ENCODE peak calls at places on chromosomes 12 and 14, in nine cellular contexts. P, D, I, Q, O, E, N, T and A are unnamed samples.

GRCh38 chr12:645563-646071 is 17.6 kb downstream of the NINJ2 start:
- DNase-seq in D (peak), P (no peak), N (no peak), T (no peak), I (peak), O (peak), Q (peak), E (no peak), A (no peak)

GRCh38 chr12:10227648-10228047 is 15.0 kb downstream of the GABARAPL1 start:
- DNase-seq in D (no peak), P (no peak), T (no peak), E (no peak), O (no peak), N (no peak), Q (no peak), I (no peak), A (no peak)

GRCh38 chr14:41548666-41549065 is 58.0 kb upstream of the LRFN5 start:
- DNase-seq in D (no peak), N (no peak), I (no peak), P (no peak), Q (no peak), T (no peak), O (no peak), E (no peak), A (no peak)

GRCh38 chr12:56833780-56834179 is 70.7 kb downstream of the HSD17B6 start:
- DNase-seq in Q (no peak), I (no peak), N (no peak), P (no peak), E (no peak), D (no peak), T (no peak), O (no peak), A (no peak)

GRCh38 chr14:32363761-32364160 is 34.7 kb downstream of the AKAP6 start:
- DNase-seq in Q (no peak), N (no peak), E (no peak), I (no peak), O (no peak), D (no peak), P (no peak), T (no peak), A (no peak)

GRCh38 chr14:96739511-96739910 is 57.7 kb upstream of the VRK1 start:
- DNase-seq in E (no peak), N (no peak), D (no peak), P (no peak), I (no peak), Q (no peak), O (no peak), T (peak), A (no peak)

GRCh38 chr12:45503887-45504286 is 225.6 kb upstream of the ARID2 start:
- DNase-seq in T (no peak), P (no peak), I (no peak), Q (no peak), D (no peak), O (no peak), N (no peak), E (no peak), A (no peak)

GRCh38 chr14:81811705-81812269 is 278.1 kb upstream of the SEL1L start:
- DNase-seq in N (no peak), E (no peak), I (no peak), Q (no peak), D (no peak), P (no peak), T (no peak), O (no peak), A (no peak)

GRCh38 chr14:60485600-60486251 is at the start of gene C14orf39:
- DNase-seq in I (no peak), Q (no peak), O (no peak), N (no peak), T (peak), E (peak), P (no peak), D (no peak), A (no peak)

GRCh38 chr12:79373896-79374499 is 316.8 kb downstream of the PAWR start:
- DNase-seq in O (no peak), Q (no peak), T (peak), N (no peak), P (no peak), E (peak), D (no peak), I (peak), A (no peak)

GRCh38 chr12:53427905-53428594 is 4.4 kb downstream of the AMHR2 start:
- DNase-seq in Q (no peak), D (no peak), I (peak), N (no peak), T (no peak), E (no peak), O (no peak), P (no peak), A (no peak)

GRCh38 chr12:31929140-31929526 is 30.1 kb upstream of the RESF1 start:
- DNase-seq in P (no peak), O (no peak), N (no peak), D (no peak), T (no peak), Q (no peak), I (no peak), E (no peak), A (no peak)

GRCh38 chr14:66464261-66464660 is 21.9 kb upstream of the CCDC196 start:
- DNase-seq in P (no peak), O (no peak), T (no peak), D (no peak), Q (no peak), E (no peak), N (no peak), I (no peak), A (no peak)

GRCh38 chr12:47804177-47804576 is 15.5 kb downstream of the HDAC7 start:
- DNase-seq in T (no peak), N (no peak), I (no peak), Q (no peak), P (no peak), E (no peak), O (no peak), D (no peak), A (no peak)

GRCh38 chr12:38713294-38713693 is 192.1 kb downstream of the CPNE8 start:
- DNase-seq in Q (no peak), N (no peak), P (no peak), E (no peak), O (no peak), D (no peak), T (no peak), I (no peak), A (no peak)

GRCh38 chr12:79834712-79835376 is 100.1 kb downstream of the PPP1R12A start:
- DNase-seq in I (no peak), O (no peak), E (no peak), Q (no peak), T (no peak), N (no peak), D (no peak), P (no peak), A (no peak)

GRCh38 chr12:7146228-7146627 is 16.1 kb downstream of the CLSTN3 start:
- DNase-seq in D (no peak), E (no peak), I (no peak), Q (no peak), P (no peak), O (no peak), T (no peak), N (no peak), A (no peak)

GRCh38 chr14:36313898-36314297 is 6.5 kb downstream of the MBIP start:
- DNase-seq in I (no peak), T (no peak), O (no peak), D (no peak), P (no peak), Q (no peak), E (no peak), N (no peak), A (no peak)
- TF ChIP-seq CTCF in I (no peak), T (peak), O (no peak), D (no peak), P (no peak), Q (no peak), E (no peak), N (no peak), A (no peak)

DNA sequence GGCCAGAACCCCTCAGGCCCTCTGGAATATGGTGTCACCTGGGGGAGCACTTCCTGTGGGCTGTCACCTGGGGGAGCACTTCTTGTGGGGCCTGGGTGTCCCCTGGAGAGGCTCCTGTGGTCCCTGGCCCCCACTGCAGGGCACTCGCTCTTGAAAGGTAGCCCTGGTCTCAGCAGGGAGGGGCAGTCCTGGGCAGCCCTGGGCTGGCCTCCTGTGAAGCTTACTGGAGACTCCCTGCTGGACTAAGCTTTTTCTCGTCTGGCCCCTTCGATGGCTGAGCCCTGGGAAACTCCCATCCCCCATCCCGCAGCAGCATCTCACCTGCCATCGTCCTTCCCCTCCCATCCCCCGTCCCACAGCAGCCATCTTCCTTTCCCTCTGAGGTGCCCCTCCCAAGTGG is 17.7 kb downstream of the FBRSL1 start:
- DNase-seq in O (no peak), N (no peak), I (no peak), P (no peak), T (no peak), D (no peak), Q (no peak), E (no peak), A (no peak)
- TF ChIP-seq CTCF in O (no peak), N (no peak), I (peak), P (no peak), T (peak), D (no peak), Q (no peak), E (peak), A (no peak)

DNA sequence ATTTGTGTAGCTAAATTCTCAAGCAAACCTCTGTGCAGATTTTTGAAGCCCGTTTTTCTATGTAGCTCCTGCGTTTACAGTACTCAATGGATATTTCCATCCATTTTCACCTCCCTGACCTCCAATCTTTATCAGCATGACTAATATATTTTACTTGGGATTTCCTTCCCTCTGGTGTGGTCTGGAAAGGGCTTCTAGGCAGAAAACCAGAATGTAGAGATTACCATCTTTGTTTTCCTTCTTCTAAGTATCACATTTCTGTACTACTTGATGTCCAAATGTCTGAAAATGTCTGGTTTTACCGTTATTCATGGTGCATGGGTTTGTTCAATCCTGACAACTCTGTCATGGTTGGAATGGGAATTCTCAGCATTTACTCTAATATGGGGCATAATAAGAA is 907.6 kb upstream of the FLRT2 start:
- DNase-seq in P (no peak), N (no peak), O (no peak), D (no peak), Q (no peak), T (no peak), I (peak), E (no peak), A (no peak)
- TF ChIP-seq CTCF in P (no peak), N (no peak), O (no peak), D (no peak), Q (no peak), T (no peak), I (no peak), E (no peak), A (no peak)

DNA sequence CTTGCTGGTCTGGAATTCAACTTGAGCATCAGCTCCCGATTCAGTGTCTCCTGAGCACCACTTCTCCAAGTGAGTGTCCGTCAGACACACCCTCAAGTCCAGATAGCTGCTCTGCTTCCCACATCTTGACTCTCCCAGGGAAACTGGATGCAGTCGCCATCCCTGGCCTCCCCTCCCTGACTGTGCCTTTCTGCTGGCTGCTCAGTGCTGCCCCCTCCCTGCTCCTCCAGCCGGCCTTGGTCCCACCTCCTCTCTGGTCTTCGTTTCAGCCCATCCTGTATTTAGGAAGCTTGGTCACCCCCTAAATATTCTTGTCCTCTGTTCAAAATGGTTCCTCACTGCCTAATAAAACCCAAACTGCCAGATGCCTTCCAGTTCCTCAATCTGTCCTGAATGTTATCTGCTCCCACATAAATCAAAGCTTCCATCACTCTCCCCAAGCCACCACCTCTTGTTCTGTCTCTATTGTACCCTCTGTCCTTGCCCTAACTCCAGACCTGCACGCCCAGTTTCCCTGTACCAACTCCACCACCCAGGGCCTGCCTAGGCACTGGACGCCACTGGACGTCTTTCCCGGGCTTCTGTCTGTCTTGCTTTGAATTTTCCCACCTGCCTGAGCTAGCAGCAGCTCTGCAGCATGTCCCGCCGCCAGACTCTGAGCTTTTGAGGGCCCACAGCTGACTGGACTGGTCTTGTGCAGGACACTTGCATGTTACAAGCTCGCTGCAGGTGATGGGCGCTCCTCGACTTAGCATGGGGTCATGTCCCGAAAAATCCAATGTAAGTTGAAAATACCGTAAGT is 33.8 kb downstream of the CCDC92 start:
- DNase-seq in P (no peak), N (no peak), D (no peak), O (no peak), I (no peak), T (peak), E (no peak), Q (no peak), A (no peak)
- TF ChIP-seq CTCF in P (no peak), N (no peak), D (no peak), O (no peak), I (peak), T (peak), E (peak), Q (no peak), A (no peak)

GRCh38 chr14:91305650-91306431 is 61.3 kb upstream of the GPR68 start:
- DNase-seq in N (no peak), D (no peak), P (no peak), O (no peak), I (no peak), Q (no peak), E (no peak), T (no peak), A (no peak)
- TF ChIP-seq CTCF in N (no peak), D (no peak), P (no peak), O (no peak), I (no peak), Q (no peak), E (no peak), T (no peak), A (no peak)